ENCODE peak calls at places on chromosomes 11 and 22, in five cellular contexts. I is natural killer cell, B is psoas muscle, Q is dorsolateral prefrontal cortex, T is ovary. P is an unnamed sample.

GRCh38 chr22:23678133-23678532 is 12.7 kb upstream of the RGL4 start:
- DNase-seq in I (no peak), B (no peak), Q (no peak), T (no peak), P (no peak)

GRCh38 chr22:36763576-36763975 is 12.3 kb downstream of the IFT27 start:
- DNase-seq in I (no peak), B (no peak), Q (no peak), T (no peak), P (no peak)

GRCh38 chr11:116730568-116730967 is 42.2 kb downstream of the BUD13 start:
- DNase-seq in I (no peak), B (no peak), Q (no peak), T (no peak), P (no peak)

GRCh38 chr22:49040754-49041467 is 786.8 kb downstream of the BRD1 start:
- DNase-seq in I (no peak), B (no peak), Q (no peak), T (no peak), P (no peak)

GRCh38 chr11:94150704-94151103 is 22.1 kb downstream of the PANX1 start:
- DNase-seq in I (no peak), B (no peak), Q (no peak), T (no peak), P (no peak)

GRCh38 chr11:116310215-116310614 is 462.6 kb downstream of the BUD13 start:
- DNase-seq in I (no peak), B (no peak), Q (no peak), T (no peak), P (no peak)

GRCh38 chr11:11620966-11621880 is 582 bp downstream of the GALNT18 start:
- DNase-seq in I (peak), B (peak), Q (peak), T (peak), P (peak)

GRCh38 chr11:27423125-27423524 is 49.5 kb downstream of the LGR4 start:
- DNase-seq in I (no peak), B (peak), Q (no peak), T (peak), P (no peak)

GRCh38 chr11:19191530-19192169 is 10.1 kb downstream of the CSRP3 start:
- DNase-seq in I (no peak), B (no peak), Q (no peak), T (no peak), P (no peak)

GRCh38 chr22:39176067-39176621 is 23.7 kb upstream of the CBX7 start:
- DNase-seq in I (no peak), B (peak), Q (no peak), T (peak), P (no peak)

GRCh38 chr22:37498289-37498909 is 12.2 kb upstream of the MFNG start:
- DNase-seq in I (peak), B (no peak), Q (no peak), T (no peak), P (peak)

GRCh38 chr11:35305670-35306382 is 113.5 kb downstream of the SLC1A2 start:
- DNase-seq in I (no peak), B (no peak), Q (no peak), T (no peak), P (no peak)

GRCh38 chr11:75325713-75326438 is 25.6 kb downstream of the ARRB1 start:
- DNase-seq in I (no peak), B (peak), Q (peak), T (no peak), P (no peak)

GRCh38 chr11:5367461-5368074 is 16.0 kb upstream of the OR51M1 start:
- DNase-seq in I (no peak), B (no peak), Q (no peak), T (no peak), P (no peak)

GRCh38 chr11:2777396-2777795 is 77.6 kb upstream of the KCNQ1OT1 start:
- DNase-seq in I (no peak), B (no peak), Q (peak), T (no peak), P (no peak)

GRCh38 chr11:79076526-79077115 is 364.2 kb downstream of the TENM4 start:
- DNase-seq in I (no peak), B (peak), Q (no peak), T (no peak), P (no peak)

GRCh38 chr11:109854696-109855095 is 238.5 kb upstream of the ZC3H12C start:
- DNase-seq in I (no peak), B (no peak), Q (no peak), T (no peak), P (no peak)

GRCh38 chr11:113591122-113591521 is 115.0 kb downstream of the TMPRSS5 start:
- DNase-seq in I (no peak), B (no peak), Q (no peak), T (no peak), P (no peak)

GRCh38 chr11:111555255-111555654 is 14.7 kb downstream of the LAYN start:
- DNase-seq in I (no peak), B (no peak), Q (no peak), T (no peak), P (no peak)

GRCh38 chr22:26322179-26322905 is 106.7 kb upstream of the ASPHD2 start:
- DNase-seq in I (no peak), B (no peak), Q (no peak), T (no peak), P (no peak)

GRCh38 chr11:11746454-11746853 is 95.3 kb upstream of the USP47 start:
- DNase-seq in I (no peak), B (no peak), Q (no peak), T (no peak), P (no peak)

GRCh38 chr11:3001496-3001895 is 9.4 kb upstream of the NAP1L4 start:
- DNase-seq in I (no peak), B (no peak), Q (peak), T (no peak), P (no peak)

GRCh38 chr22:22235564-22235963 is 9.0 kb upstream of the VPREB1 start:
- DNase-seq in I (no peak), B (no peak), Q (peak), T (no peak), P (no peak)

GRCh38 chr11:100841711-100842407 is 154.8 kb downstream of the ARHGAP42 start:
- DNase-seq in I (no peak), B (no peak), Q (no peak), T (no peak), P (no peak)

GRCh38 chr22:17866621-17867020 is 92.4 kb upstream of the BID start:
- DNase-seq in I (no peak), B (no peak), Q (no peak), T (no peak), P (no peak)

GRCh38 chr11:113781682-113782081 is 2.1 kb downstream of the CLDN25 start:
- DNase-seq in I (no peak), B (no peak), Q (no peak), T (no peak), P (no peak)

GRCh38 chr11:96162816-96163499 is 180.0 kb downstream of the MAML2 start:
- DNase-seq in I (no peak), B (no peak), Q (no peak), T (no peak), P (no peak)

GRCh38 chr11:128904872-128905344 is 13.8 kb downstream of the KCNJ5 start:
- DNase-seq in I (no peak), B (peak), Q (no peak), T (no peak), P (no peak)

GRCh38 chr22:43922123-43922522 is 1.5 kb upstream of the PNPLA3 start:
- DNase-seq in I (no peak), B (no peak), Q (no peak), T (no peak), P (no peak)

GRCh38 chr22:43750751-43751150 is 61.4 kb downstream of the EFCAB6 start:
- DNase-seq in I (no peak), B (no peak), Q (no peak), T (no peak), P (no peak)

GRCh38 chr22:44620129-44620840 is 81.7 kb upstream of the PRR5 start:
- DNase-seq in I (peak), B (peak), Q (no peak), T (peak), P (no peak)

GRCh38 chr11:59097113-59097708 is 9.8 kb upstream of the FAM111B start:
- DNase-seq in I (peak), B (peak), Q (peak), T (no peak), P (no peak)

GRCh38 chr11:103586756-103587155 is 449.7 kb upstream of the DDI1 start:
- DNase-seq in I (no peak), B (no peak), Q (no peak), T (no peak), P (no peak)

GRCh38 chr22:24523873-24524272 is 28.7 kb downstream of the UPB1 start:
- DNase-seq in I (no peak), B (no peak), Q (no peak), T (no peak), P (no peak)

DNA sequence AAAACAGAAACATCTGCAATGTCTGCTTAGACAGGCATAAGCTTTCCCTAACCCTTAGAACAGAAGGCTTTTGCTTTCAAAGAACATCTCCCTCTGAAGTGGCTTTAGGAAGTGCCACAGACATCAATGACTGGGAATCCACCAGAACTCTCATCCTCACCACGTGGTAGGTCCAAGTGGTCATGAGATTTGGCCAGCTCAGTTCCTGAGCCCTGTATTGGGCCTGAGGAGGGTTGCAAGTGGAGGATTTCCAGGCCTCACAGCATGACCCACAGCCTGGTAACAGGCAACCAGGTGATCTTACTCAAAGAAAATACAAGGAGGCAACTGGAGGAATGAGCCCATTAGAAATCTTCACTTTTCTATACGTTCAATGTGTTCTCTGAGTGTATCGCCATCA is 1.6 kb downstream of the CASP1 start:
- DNase-seq in I (no peak), B (no peak), Q (no peak), T (no peak), P (no peak)
- TF ChIP-seq CTCF in I (no peak), B (no peak), Q (no peak), T (no peak), P (no peak)

DNA sequence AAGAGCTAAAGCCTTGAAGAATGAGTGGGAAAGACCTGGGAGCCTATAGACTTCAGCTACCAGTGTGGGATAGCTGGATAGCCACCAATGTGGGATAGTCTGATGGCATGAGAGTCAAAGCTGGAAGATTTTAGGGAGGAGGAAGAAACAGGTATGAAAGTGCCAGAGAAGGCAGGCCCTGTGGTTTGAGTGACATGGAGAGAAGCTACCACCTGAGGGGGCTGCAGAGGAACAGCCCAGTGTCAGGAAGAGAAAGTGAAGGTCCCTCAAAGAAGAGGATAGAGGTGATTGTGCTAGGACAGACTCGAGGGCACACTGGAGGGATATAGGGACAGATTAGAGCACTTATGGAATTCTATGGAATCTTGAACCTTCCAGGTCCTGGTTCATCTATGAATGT is 23.1 kb upstream of the PAX6 start:
- DNase-seq in I (no peak), B (no peak), Q (no peak), T (no peak), P (no peak)
- TF ChIP-seq CTCF in I (no peak), B (no peak), Q (no peak), T (no peak), P (no peak)

GRCh38 chr11:57709802-57710367 is 2.1 kb downstream of the MED19 start:
- DNase-seq in I (no peak), B (no peak), Q (no peak), T (no peak), P (no peak)

GRCh38 chr11:57712256-57713150 is at the start of gene TMX2:
- DNase-seq in I (peak), B (peak), Q (peak), T (peak), P (peak)

GRCh38 chr11:57713849-57714248 is 1.5 kb downstream of the TMX2 start:
- DNase-seq in I (no peak), B (no peak), Q (no peak), T (no peak), P (no peak)

GRCh38 chr11:57711414-57712255 is at the start of gene MED19:
- DNase-seq in I (peak), B (peak), Q (no peak), T (peak), P (peak)
- TF ChIP-seq CTCF in I (no peak), B (no peak), Q (no peak), T (no peak), P (no peak)

DNA sequence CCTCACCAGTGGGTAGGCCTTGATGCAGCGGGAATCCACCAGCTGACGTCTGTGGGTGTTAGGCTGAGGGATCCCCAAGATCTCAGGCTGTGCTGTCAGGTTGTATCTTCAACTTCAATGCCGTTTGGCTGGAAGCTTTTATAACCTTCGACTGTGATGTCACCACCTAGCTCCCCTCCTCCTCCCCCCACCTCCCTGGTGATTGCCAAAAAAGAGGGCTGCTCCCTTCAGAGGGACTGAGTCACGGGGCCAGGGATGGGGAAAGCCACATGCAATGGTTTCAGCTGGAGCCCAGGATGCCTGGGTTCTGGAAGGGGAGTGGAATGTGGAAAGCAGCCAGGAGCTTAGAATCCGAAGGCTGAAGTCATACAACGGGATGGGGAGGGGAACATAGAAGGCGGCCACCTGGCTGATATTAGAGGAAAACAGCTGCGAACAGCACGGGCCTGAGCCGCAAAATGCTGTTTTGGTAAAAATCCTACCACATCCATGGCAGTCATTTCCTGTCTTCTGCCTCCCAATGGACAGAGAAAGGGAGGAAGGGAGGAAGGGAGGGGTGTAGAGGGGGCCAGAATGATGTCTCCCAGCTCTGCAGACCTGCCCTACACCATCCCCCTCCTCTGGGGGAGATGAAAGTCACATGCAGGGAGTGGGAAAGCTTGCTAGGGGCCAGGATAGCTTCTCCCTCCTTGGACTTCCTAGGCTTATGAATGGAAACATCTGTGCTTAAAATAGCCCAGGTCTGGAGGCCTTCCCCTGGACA is at the start of gene LRRN4CL:
- DNase-seq in I (no peak), B (peak), Q (no peak), T (peak), P (no peak)
- TF ChIP-seq CTCF in I (no peak), B (no peak), Q (no peak), T (no peak), P (no peak)

GRCh38 chr22:21098099-21098671 is 52.4 kb downstream of the LRRC74B start:
- DNase-seq in I (no peak), B (no peak), Q (no peak), T (no peak), P (no peak)
- TF ChIP-seq CTCF in I (no peak), B (no peak), Q (no peak), T (no peak), P (no peak)

GRCh38 chr11:82174610-82175009 is 559.1 kb downstream of the FAM181B start:
- DNase-seq in I (no peak), B (no peak), Q (no peak), T (no peak), P (no peak)
- TF ChIP-seq CTCF in I (no peak), B (no peak), Q (no peak), T (no peak), P (peak)

DNA sequence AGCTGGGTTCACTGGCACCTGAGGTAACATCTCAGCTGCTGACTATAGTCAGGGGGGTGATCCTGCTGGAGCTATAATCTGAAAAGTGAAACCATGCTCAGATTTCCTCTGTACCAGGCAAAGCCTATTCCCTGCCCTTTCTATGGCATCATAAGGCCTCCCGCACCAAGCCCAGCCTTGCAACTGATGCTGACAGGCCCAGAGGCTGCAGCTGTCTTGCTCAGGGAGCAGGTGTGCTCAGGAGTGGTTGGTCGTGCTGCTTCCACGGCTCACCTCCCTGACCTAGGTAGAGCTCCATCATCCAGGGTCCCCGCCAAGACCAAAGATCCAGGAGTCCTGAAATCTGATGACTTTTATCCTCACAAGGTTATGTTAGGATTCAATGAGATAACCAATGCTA is 121.7 kb downstream of the FEZ1 start:
- DNase-seq in I (no peak), B (no peak), Q (no peak), T (no peak), P (no peak)
- TF ChIP-seq CTCF in I (no peak), B (no peak), Q (no peak), T (no peak), P (no peak)

DNA sequence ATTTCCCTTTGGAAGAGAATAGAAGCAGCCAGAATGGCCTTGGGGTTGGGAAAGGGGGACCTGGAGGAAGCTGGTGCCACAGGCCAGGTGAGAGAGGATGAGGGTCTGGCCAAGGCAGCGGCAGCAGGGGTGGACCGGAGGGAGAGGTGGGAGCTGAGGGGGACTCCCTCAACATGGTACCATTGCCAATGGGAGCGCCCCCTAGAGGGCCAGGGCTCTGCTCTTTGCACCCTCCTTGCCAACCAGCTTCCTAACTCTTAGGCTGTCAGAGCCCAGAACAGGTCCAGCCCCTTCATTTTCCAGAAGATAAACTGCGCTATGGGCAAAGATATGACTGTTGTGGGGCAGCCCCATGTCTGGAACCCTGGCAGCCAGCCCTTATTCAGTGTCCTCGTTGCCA is 185.0 kb downstream of the GRIK4 start:
- DNase-seq in I (no peak), B (no peak), Q (no peak), T (no peak), P (no peak)
- TF ChIP-seq CTCF in I (no peak), B (no peak), Q (no peak), T (no peak), P (no peak)

DNA sequence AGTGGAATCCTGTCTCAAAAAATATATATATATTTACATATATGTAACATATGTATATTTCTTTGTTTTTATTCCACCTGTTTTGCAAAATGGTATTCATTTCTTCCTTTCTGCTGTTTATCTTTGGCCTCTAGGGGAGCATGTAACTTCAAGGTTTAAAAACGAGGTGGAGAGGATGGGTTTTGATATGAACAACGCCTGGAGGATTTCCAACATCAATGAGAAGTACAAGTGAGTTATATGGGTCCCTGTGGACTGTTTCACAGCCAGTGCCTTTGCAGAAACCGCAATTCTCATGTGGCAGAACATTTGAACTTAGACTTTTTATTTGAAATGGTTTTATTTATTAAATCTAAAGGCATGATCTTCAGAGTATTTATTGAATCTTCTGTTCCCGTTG is 81.6 kb upstream of the HORMAD2 start:
- DNase-seq in I (no peak), B (no peak), Q (no peak), T (no peak), P (no peak)
- TF ChIP-seq CTCF in I (no peak), B (no peak), Q (no peak), T (no peak), P (no peak)